ENCODE peak calls at places on chromosome X, in nine cellular contexts. K, X, G, J, T, S, E, A and I are unnamed samples.

GRCh38 chrX:100615015-100615414 is 21.6 kb downstream of the TSPAN6 start:
- DNase-seq in K (no peak), X (no peak), G (peak), J (peak), T (peak), S (peak), E (peak), A (peak), I (peak)

GRCh38 chrX:105695451-105695850 is 126.9 kb upstream of the NRK start:
- DNase-seq in K (no peak), X (no peak), G (no peak), J (no peak), T (peak), S (peak), E (peak), A (no peak), I (no peak)

GRCh38 chrX:18676470-18676869 is 4.6 kb upstream of the RS1 start:
- DNase-seq in K (peak), X (no peak), G (no peak), J (no peak), T (no peak), S (peak), E (peak), A (peak), I (no peak)

GRCh38 chrX:49266536-49267445 is 2.3 kb upstream of the FOXP3 start:
- DNase-seq in K (no peak), X (no peak), G (no peak), J (no peak), T (no peak), S (no peak), E (no peak), A (no peak), I (no peak)

GRCh38 chrX:41233988-41234387 is 100.0 kb upstream of the DDX3X start:
- DNase-seq in K (no peak), X (no peak), G (no peak), J (no peak), T (no peak), S (no peak), E (no peak), A (no peak), I (no peak)

GRCh38 chrX:82141942-82142341 is 940.0 kb downstream of the SH3BGRL start:
- DNase-seq in K (no peak), X (peak), G (no peak), J (no peak), T (no peak), S (no peak), E (peak), A (no peak), I (no peak)

GRCh38 chrX:153580700-153581386 is 18.1 kb downstream of the CCNQ start:
- DNase-seq in K (no peak), X (peak), G (no peak), J (no peak), T (no peak), S (peak), E (no peak), A (peak), I (no peak)

GRCh38 chrX:132877954-132878536 is 80.4 kb downstream of the HS6ST2 start:
- DNase-seq in K (no peak), X (no peak), G (no peak), J (no peak), T (no peak), S (no peak), E (no peak), A (no peak), I (no peak)

GRCh38 chrX:50877310-50877709 is 33.2 kb upstream of the BMP15 start:
- DNase-seq in K (no peak), X (no peak), G (peak), J (no peak), T (peak), S (peak), E (no peak), A (no peak), I (no peak)

GRCh38 chrX:48584698-48585097 is 10.4 kb downstream of the RBM3 start:
- DNase-seq in K (no peak), X (no peak), G (no peak), J (no peak), T (no peak), S (no peak), E (no peak), A (no peak), I (no peak)

GRCh38 chrX:97290199-97290598 is 406.5 kb downstream of the RPA4 start:
- DNase-seq in K (no peak), X (no peak), G (no peak), J (no peak), T (no peak), S (no peak), E (no peak), A (no peak), I (no peak)

GRCh38 chrX:150897371-150898319 is 823 bp downstream of the CD99L2 start:
- DNase-seq in K (peak), X (peak), G (peak), J (peak), T (peak), S (peak), E (no peak), A (no peak), I (no peak)